ENCODE peak calls at places on chromosomes 12 and 14, in ten cellular contexts. One of them, this sample, is unnamed.

GRCh38 chr12:105378821-105379400 is 48.4 kb downstream of the C12orf75 start:
- DNase-seq in stimulated activated CD8-positive, alpha-beta memory T cell treated with anti-CD3 and anti-CD28 coated beads, Interleukin-4, amount 100 ng/mL, for 24 hours: no peak
- DNase-seq in stimulated activated CD4-positive, alpha-beta T cell treated with anti-CD3 and anti-CD28 coated beads, Interleukin-1b, Interleukin-23, amount 100 ng/mL, for 4 hours: no peak
- DNase-seq in T follicular helper cell: no peak
- DNase-seq in foreskin keratinocyte: no peak
- DNase-seq in NCI-H446: no peak
- DNase-seq in DMS153: peak
- DNase-seq in stromal cell of bone marrow: no peak
- DNase-seq in hippocampal formation: no peak
- DNase-seq in dermis blood vessel endothelial cell: peak
- DNase-seq in this sample: no peak

GRCh38 chr12:4118601-4119156 is 154.9 kb upstream of the CCND2 start:
- DNase-seq in stimulated activated CD8-positive, alpha-beta memory T cell treated with anti-CD3 and anti-CD28 coated beads, Interleukin-4, amount 100 ng/mL, for 24 hours: no peak
- DNase-seq in stimulated activated CD4-positive, alpha-beta T cell treated with anti-CD3 and anti-CD28 coated beads, Interleukin-1b, Interleukin-23, amount 100 ng/mL, for 4 hours: no peak
- DNase-seq in T follicular helper cell: no peak
- DNase-seq in foreskin keratinocyte: no peak
- DNase-seq in NCI-H446: no peak
- DNase-seq in DMS153: no peak
- DNase-seq in stromal cell of bone marrow: no peak
- DNase-seq in hippocampal formation: no peak
- DNase-seq in dermis blood vessel endothelial cell: no peak
- DNase-seq in this sample: no peak

GRCh38 chr14:102279688-102280348 is 25.1 kb downstream of the MOK start:
- DNase-seq in stimulated activated CD8-positive, alpha-beta memory T cell treated with anti-CD3 and anti-CD28 coated beads, Interleukin-4, amount 100 ng/mL, for 24 hours: no peak
- DNase-seq in stimulated activated CD4-positive, alpha-beta T cell treated with anti-CD3 and anti-CD28 coated beads, Interleukin-1b, Interleukin-23, amount 100 ng/mL, for 4 hours: no peak
- DNase-seq in T follicular helper cell: no peak
- DNase-seq in foreskin keratinocyte: peak
- DNase-seq in NCI-H446: no peak
- DNase-seq in DMS153: no peak
- DNase-seq in stromal cell of bone marrow: peak
- DNase-seq in hippocampal formation: no peak
- DNase-seq in dermis blood vessel endothelial cell: peak
- DNase-seq in this sample: no peak

GRCh38 chr12:105317942-105318614 is 12.4 kb upstream of the C12orf75 start:
- DNase-seq in stimulated activated CD8-positive, alpha-beta memory T cell treated with anti-CD3 and anti-CD28 coated beads, Interleukin-4, amount 100 ng/mL, for 24 hours: no peak
- DNase-seq in stimulated activated CD4-positive, alpha-beta T cell treated with anti-CD3 and anti-CD28 coated beads, Interleukin-1b, Interleukin-23, amount 100 ng/mL, for 4 hours: no peak
- DNase-seq in T follicular helper cell: no peak
- DNase-seq in foreskin keratinocyte: peak
- DNase-seq in NCI-H446: no peak
- DNase-seq in DMS153: peak
- DNase-seq in stromal cell of bone marrow: no peak
- DNase-seq in hippocampal formation: no peak
- DNase-seq in dermis blood vessel endothelial cell: no peak
- DNase-seq in this sample: no peak

GRCh38 chr12:131105736-131106356 is 152.1 kb downstream of the ADGRD1 start:
- DNase-seq in stimulated activated CD8-positive, alpha-beta memory T cell treated with anti-CD3 and anti-CD28 coated beads, Interleukin-4, amount 100 ng/mL, for 24 hours: peak
- DNase-seq in stimulated activated CD4-positive, alpha-beta T cell treated with anti-CD3 and anti-CD28 coated beads, Interleukin-1b, Interleukin-23, amount 100 ng/mL, for 4 hours: peak
- DNase-seq in T follicular helper cell: peak
- DNase-seq in foreskin keratinocyte: no peak
- DNase-seq in NCI-H446: no peak
- DNase-seq in DMS153: no peak
- DNase-seq in stromal cell of bone marrow: no peak
- DNase-seq in hippocampal formation: peak
- DNase-seq in dermis blood vessel endothelial cell: no peak
- DNase-seq in this sample: no peak

GRCh38 chr12:106309671-106310313 is 7.3 kb downstream of the TCP11L2 start:
- DNase-seq in stimulated activated CD8-positive, alpha-beta memory T cell treated with anti-CD3 and anti-CD28 coated beads, Interleukin-4, amount 100 ng/mL, for 24 hours: no peak
- DNase-seq in stimulated activated CD4-positive, alpha-beta T cell treated with anti-CD3 and anti-CD28 coated beads, Interleukin-1b, Interleukin-23, amount 100 ng/mL, for 4 hours: no peak
- DNase-seq in T follicular helper cell: no peak
- DNase-seq in foreskin keratinocyte: peak
- DNase-seq in NCI-H446: no peak
- DNase-seq in DMS153: no peak
- DNase-seq in stromal cell of bone marrow: no peak
- DNase-seq in hippocampal formation: no peak
- DNase-seq in dermis blood vessel endothelial cell: no peak
- DNase-seq in this sample: no peak

GRCh38 chr14:52583544-52583943 is 30.9 kb downstream of the GPR137C start:
- DNase-seq in stimulated activated CD8-positive, alpha-beta memory T cell treated with anti-CD3 and anti-CD28 coated beads, Interleukin-4, amount 100 ng/mL, for 24 hours: no peak
- DNase-seq in stimulated activated CD4-positive, alpha-beta T cell treated with anti-CD3 and anti-CD28 coated beads, Interleukin-1b, Interleukin-23, amount 100 ng/mL, for 4 hours: no peak
- DNase-seq in T follicular helper cell: no peak
- DNase-seq in foreskin keratinocyte: peak
- DNase-seq in NCI-H446: no peak
- DNase-seq in DMS153: no peak
- DNase-seq in stromal cell of bone marrow: no peak
- DNase-seq in hippocampal formation: no peak
- DNase-seq in dermis blood vessel endothelial cell: peak
- DNase-seq in this sample: no peak

GRCh38 chr14:77324816-77325745 is 4.2 kb downstream of the GSTZ1 start:
- DNase-seq in stimulated activated CD8-positive, alpha-beta memory T cell treated with anti-CD3 and anti-CD28 coated beads, Interleukin-4, amount 100 ng/mL, for 24 hours: no peak
- DNase-seq in stimulated activated CD4-positive, alpha-beta T cell treated with anti-CD3 and anti-CD28 coated beads, Interleukin-1b, Interleukin-23, amount 100 ng/mL, for 4 hours: no peak
- DNase-seq in T follicular helper cell: no peak
- DNase-seq in foreskin keratinocyte: no peak
- DNase-seq in NCI-H446: no peak
- DNase-seq in DMS153: peak
- DNase-seq in stromal cell of bone marrow: no peak
- DNase-seq in hippocampal formation: no peak
- DNase-seq in dermis blood vessel endothelial cell: no peak
- DNase-seq in this sample: no peak

GRCh38 chr14:93369393-93370266 is 22.6 kb downstream of the COX8C start:
- DNase-seq in stimulated activated CD8-positive, alpha-beta memory T cell treated with anti-CD3 and anti-CD28 coated beads, Interleukin-4, amount 100 ng/mL, for 24 hours: no peak
- DNase-seq in stimulated activated CD4-positive, alpha-beta T cell treated with anti-CD3 and anti-CD28 coated beads, Interleukin-1b, Interleukin-23, amount 100 ng/mL, for 4 hours: no peak
- DNase-seq in T follicular helper cell: no peak
- DNase-seq in foreskin keratinocyte: no peak
- DNase-seq in NCI-H446: no peak
- DNase-seq in DMS153: no peak
- DNase-seq in stromal cell of bone marrow: no peak
- DNase-seq in hippocampal formation: no peak
- DNase-seq in dermis blood vessel endothelial cell: no peak
- DNase-seq in this sample: no peak

GRCh38 chr14:68824517-68825347 is 31.9 kb upstream of the ZFP36L1 start:
- DNase-seq in stimulated activated CD8-positive, alpha-beta memory T cell treated with anti-CD3 and anti-CD28 coated beads, Interleukin-4, amount 100 ng/mL, for 24 hours: no peak
- DNase-seq in stimulated activated CD4-positive, alpha-beta T cell treated with anti-CD3 and anti-CD28 coated beads, Interleukin-1b, Interleukin-23, amount 100 ng/mL, for 4 hours: no peak
- DNase-seq in T follicular helper cell: no peak
- DNase-seq in foreskin keratinocyte: peak
- DNase-seq in NCI-H446: peak
- DNase-seq in DMS153: peak
- DNase-seq in stromal cell of bone marrow: peak
- DNase-seq in hippocampal formation: peak
- DNase-seq in dermis blood vessel endothelial cell: peak
- DNase-seq in this sample: peak

GRCh38 chr12:52285172-52285745 is 6.1 kb downstream of the KRT81 start:
- DNase-seq in stimulated activated CD8-positive, alpha-beta memory T cell treated with anti-CD3 and anti-CD28 coated beads, Interleukin-4, amount 100 ng/mL, for 24 hours: no peak
- DNase-seq in stimulated activated CD4-positive, alpha-beta T cell treated with anti-CD3 and anti-CD28 coated beads, Interleukin-1b, Interleukin-23, amount 100 ng/mL, for 4 hours: no peak
- DNase-seq in T follicular helper cell: no peak
- DNase-seq in foreskin keratinocyte: peak
- DNase-seq in NCI-H446: no peak
- DNase-seq in DMS153: no peak
- DNase-seq in stromal cell of bone marrow: no peak
- DNase-seq in hippocampal formation: no peak
- DNase-seq in dermis blood vessel endothelial cell: no peak
- DNase-seq in this sample: no peak

GRCh38 chr14:33539918-33540357 is 410.9 kb downstream of the EGLN3 start:
- DNase-seq in stimulated activated CD8-positive, alpha-beta memory T cell treated with anti-CD3 and anti-CD28 coated beads, Interleukin-4, amount 100 ng/mL, for 24 hours: no peak
- DNase-seq in stimulated activated CD4-positive, alpha-beta T cell treated with anti-CD3 and anti-CD28 coated beads, Interleukin-1b, Interleukin-23, amount 100 ng/mL, for 4 hours: no peak
- DNase-seq in T follicular helper cell: no peak
- DNase-seq in foreskin keratinocyte: no peak
- DNase-seq in NCI-H446: no peak
- DNase-seq in DMS153: no peak
- DNase-seq in stromal cell of bone marrow: no peak
- DNase-seq in hippocampal formation: no peak
- DNase-seq in dermis blood vessel endothelial cell: peak
- DNase-seq in this sample: no peak

GRCh38 chr14:99821519-99822165 is 28.4 kb downstream of the EML1 start:
- DNase-seq in stimulated activated CD8-positive, alpha-beta memory T cell treated with anti-CD3 and anti-CD28 coated beads, Interleukin-4, amount 100 ng/mL, for 24 hours: no peak
- DNase-seq in stimulated activated CD4-positive, alpha-beta T cell treated with anti-CD3 and anti-CD28 coated beads, Interleukin-1b, Interleukin-23, amount 100 ng/mL, for 4 hours: no peak
- DNase-seq in T follicular helper cell: no peak
- DNase-seq in foreskin keratinocyte: peak
- DNase-seq in NCI-H446: no peak
- DNase-seq in DMS153: peak
- DNase-seq in stromal cell of bone marrow: peak
- DNase-seq in hippocampal formation: no peak
- DNase-seq in dermis blood vessel endothelial cell: no peak
- DNase-seq in this sample: no peak

GRCh38 chr12:3091650-3092207 is 14.6 kb downstream of the TSPAN9 start:
- DNase-seq in stimulated activated CD8-positive, alpha-beta memory T cell treated with anti-CD3 and anti-CD28 coated beads, Interleukin-4, amount 100 ng/mL, for 24 hours: no peak
- DNase-seq in stimulated activated CD4-positive, alpha-beta T cell treated with anti-CD3 and anti-CD28 coated beads, Interleukin-1b, Interleukin-23, amount 100 ng/mL, for 4 hours: no peak
- DNase-seq in T follicular helper cell: no peak
- DNase-seq in foreskin keratinocyte: no peak
- DNase-seq in NCI-H446: no peak
- DNase-seq in DMS153: no peak
- DNase-seq in stromal cell of bone marrow: no peak
- DNase-seq in hippocampal formation: no peak
- DNase-seq in dermis blood vessel endothelial cell: no peak
- DNase-seq in this sample: no peak

GRCh38 chr14:69850086-69850735 is 29.0 kb upstream of the SMOC1 start:
- DNase-seq in stimulated activated CD8-positive, alpha-beta memory T cell treated with anti-CD3 and anti-CD28 coated beads, Interleukin-4, amount 100 ng/mL, for 24 hours: no peak
- DNase-seq in stimulated activated CD4-positive, alpha-beta T cell treated with anti-CD3 and anti-CD28 coated beads, Interleukin-1b, Interleukin-23, amount 100 ng/mL, for 4 hours: no peak
- DNase-seq in T follicular helper cell: no peak
- DNase-seq in foreskin keratinocyte: no peak
- DNase-seq in NCI-H446: no peak
- DNase-seq in DMS153: peak
- DNase-seq in stromal cell of bone marrow: no peak
- DNase-seq in hippocampal formation: no peak
- DNase-seq in dermis blood vessel endothelial cell: no peak
- DNase-seq in this sample: no peak

GRCh38 chr14:67392123-67392522 is 19.8 kb downstream of the PLEK2 start:
- DNase-seq in stimulated activated CD8-positive, alpha-beta memory T cell treated with anti-CD3 and anti-CD28 coated beads, Interleukin-4, amount 100 ng/mL, for 24 hours: no peak
- DNase-seq in stimulated activated CD4-positive, alpha-beta T cell treated with anti-CD3 and anti-CD28 coated beads, Interleukin-1b, Interleukin-23, amount 100 ng/mL, for 4 hours: no peak
- DNase-seq in T follicular helper cell: no peak
- DNase-seq in foreskin keratinocyte: no peak
- DNase-seq in NCI-H446: no peak
- DNase-seq in DMS153: no peak
- DNase-seq in stromal cell of bone marrow: no peak
- DNase-seq in hippocampal formation: no peak
- DNase-seq in dermis blood vessel endothelial cell: no peak
- DNase-seq in this sample: no peak

GRCh38 chr12:6072302-6072752 is 52.1 kb downstream of the VWF start:
- DNase-seq in stimulated activated CD8-positive, alpha-beta memory T cell treated with anti-CD3 and anti-CD28 coated beads, Interleukin-4, amount 100 ng/mL, for 24 hours: no peak
- DNase-seq in stimulated activated CD4-positive, alpha-beta T cell treated with anti-CD3 and anti-CD28 coated beads, Interleukin-1b, Interleukin-23, amount 100 ng/mL, for 4 hours: no peak
- DNase-seq in T follicular helper cell: no peak
- DNase-seq in foreskin keratinocyte: peak
- DNase-seq in NCI-H446: no peak
- DNase-seq in DMS153: no peak
- DNase-seq in stromal cell of bone marrow: no peak
- DNase-seq in hippocampal formation: no peak
- DNase-seq in dermis blood vessel endothelial cell: peak
- DNase-seq in this sample: no peak

This sample was measured in anterior cingulate cortex.